ENCODE peak calls at places on chromosomes 5 and 9, in five cellular contexts. V, U, Q, M and E are unnamed samples.
A peak's percentile ranks its signal among the peaks of the same experiment; 100 is the strongest.

GRCh38 chr5:53006920-53007890 is 18.1 kb downstream of the ITGA2 start:
- DNase-seq in M (peak; percentile 51), U (no peak), V (no peak), Q (no peak), E (no peak)

GRCh38 chr9:26744362-26744965 is 148.1 kb downstream of the CAAP1 start:
- DNase-seq in U (peak; percentile 35), V (peak; percentile 50), M (peak; percentile 38), Q (no peak), E (peak; percentile 4)

GRCh38 chr5:61706751-61707150 is 374.7 kb downstream of the ZSWIM6 start:
- DNase-seq in V (no peak), M (no peak), U (no peak), Q (no peak), E (no peak)

GRCh38 chr9:112050544-112051475 is 124.3 kb downstream of the SUSD1 start:
- DNase-seq in V (peak; percentile 98), U (no peak), Q (peak; percentile 97), M (peak; percentile 92), E (no peak)

GRCh38 chr5:55538621-55539020 is 3.9 kb upstream of the PLPP1 start:
- DNase-seq in U (no peak), Q (no peak), V (no peak), M (no peak), E (no peak)

GRCh38 chr9:19371942-19372341 is 8.1 kb downstream of the RPS6 start:
- DNase-seq in Q (no peak), U (no peak), V (no peak), M (no peak), E (no peak)

GRCh38 chr5:143593723-143594122 is 190.2 kb upstream of the NR3C1 start:
- DNase-seq in Q (no peak), V (no peak), U (no peak), M (no peak), E (no peak)

GRCh38 chr5:157912621-157913325 is 53.8 kb upstream of the CLINT1 start:
- DNase-seq in Q (no peak), U (no peak), M (no peak), V (no peak), E (no peak)

GRCh38 chr5:132259061-132259851 is 1.8 kb downstream of the PDLIM4 start:
- DNase-seq in V (peak; percentile 92), M (peak; percentile 72), U (no peak), Q (peak; percentile 61), E (peak; percentile 65)

GRCh38 chr5:43680286-43680685 is 77.3 kb downstream of the NNT start:
- DNase-seq in Q (no peak), V (no peak), M (no peak), U (no peak), E (no peak)

GRCh38 chr5:134148316-134148715 is 28.4 kb downstream of the SKP1 start:
- DNase-seq in V (no peak), Q (no peak), M (no peak), U (no peak), E (no peak)

GRCh38 chr5:10660135-10660534 is 96.3 kb downstream of the ANKRD33B start:
- DNase-seq in U (no peak), M (no peak), Q (no peak), V (no peak), E (no peak)

GRCh38 chr5:29114331-29114768 is 2076.0 kb upstream of the CDH9 start:
- DNase-seq in Q (no peak), V (no peak), U (peak; percentile 52), M (no peak), E (no peak)

GRCh38 chr9:105510024-105510423 is 47.9 kb upstream of the FKTN start:
- DNase-seq in Q (peak; percentile 17), U (no peak), M (peak; percentile 12), V (peak; percentile 62), E (no peak)

GRCh38 chr5:53946405-53947100 is 363.8 kb downstream of the ARL15 start:
- DNase-seq in Q (no peak), U (no peak), V (no peak), M (no peak), E (no peak)

GRCh38 chr5:170265527-170265926 is 32.0 kb downstream of the LCP2 start:
- DNase-seq in V (peak; percentile 27), U (no peak), M (no peak), Q (no peak), E (no peak)

GRCh38 chr9:8895498-8896224 is 1096.1 kb upstream of the DMAC1 start:
- DNase-seq in M (peak; percentile 47), U (peak; percentile 22), Q (no peak), V (peak; percentile 65), E (peak; percentile 20)

GRCh38 chr5:88944751-88945507 is 61.9 kb upstream of the MEF2C start:
- DNase-seq in Q (no peak), M (no peak), U (no peak), V (peak; percentile 18), E (no peak)

GRCh38 chr9:90778746-90779145 is 22.9 kb upstream of the SYK start:
- DNase-seq in V (no peak), U (no peak), Q (no peak), M (no peak), E (no peak)

GRCh38 chr5:79346420-79346824 is 110.5 kb downstream of the JMY start:
- DNase-seq in U (peak; percentile 64), V (peak; percentile 7), M (no peak), Q (peak; percentile 29), E (peak; percentile 31)

GRCh38 chr9:71769175-71770165 is 1.2 kb upstream of the CEMIP2 start:
- DNase-seq in M (peak; percentile 34), U (peak; percentile 85), Q (no peak), V (peak; percentile 24), E (no peak)

GRCh38 chr5:74316064-74316586 is 324.4 kb downstream of the ENC1 start:
- DNase-seq in Q (peak; percentile 96), V (peak; percentile 92), M (peak; percentile 91), U (peak; percentile 55), E (peak; percentile 46)

GRCh38 chr5:154241021-154241420 is 50.5 kb downstream of the GALNT10 start:
- DNase-seq in Q (no peak), U (no peak), V (no peak), M (no peak), E (no peak)

GRCh38 chr5:39328731-39329130 is 35.6 kb downstream of the C9 start:
- DNase-seq in M (no peak), U (no peak), Q (no peak), V (peak; percentile 17), E (no peak)

GRCh38 chr5:93789173-93790070 is 48.0 kb upstream of the POU5F2 start:
- DNase-seq in Q (peak; percentile 27), U (peak; percentile 15), M (peak; percentile 56), V (peak; percentile 46), E (no peak)

GRCh38 chr9:120783611-120784047 is 9.6 kb downstream of the FBXW2 start:
- DNase-seq in M (no peak), U (no peak), Q (peak; percentile 93), V (peak; percentile 74), E (no peak)